ENCODE peak calls at places on chromosomes 7 and 10, in five cellular contexts. L is GM23338, V is astrocyte, I is IMR-90, F is OCI-LY7. X is an unnamed sample. For H4K20me1, the result is how much of the 10 kb centered on the place peaks cover.

GRCh38 chr10:74909665-74910064 is 83.3 kb downstream of the KAT6B start:
- DNase-seq in L (no peak), V (peak), I (peak), F (no peak), X (no peak)

GRCh38 chr7:136134503-136134902 is 157.3 kb upstream of the MTPN start:
- DNase-seq in L (peak), V (peak), I (peak), F (no peak), X (no peak)

GRCh38 chr7:150927954-150928340 is 50.2 kb downstream of the KCNH2 start:
- DNase-seq in L (no peak), V (no peak), I (peak), F (no peak), X (peak)

GRCh38 chr7:139734395-139734794 is 43.4 kb downstream of the HIPK2 start:
- DNase-seq in L (no peak), V (peak), I (peak), F (no peak), X (peak)

GRCh38 chr7:66082083-66082482 is 6.5 kb downstream of the ASL start:
- DNase-seq in L (no peak), V (no peak), I (no peak), F (no peak), X (no peak)

GRCh38 chr7:38070718-38071117 is 107.3 kb upstream of the STARD3NL start:
- DNase-seq in L (peak), V (peak), I (peak), F (no peak), X (no peak)

GRCh38 chr7:150901160-150902035 is 49.1 kb downstream of the AOC1 start:
- DNase-seq in L (peak), V (no peak), I (no peak), F (peak), X (no peak)

GRCh38 chr7:87885018-87885417 is 8.7 kb downstream of the DBF4 start:
- DNase-seq in L (no peak), V (no peak), I (no peak), F (no peak), X (no peak)

GRCh38 chr10:29860159-29860558 is 199.2 kb downstream of the JCAD start:
- DNase-seq in L (no peak), V (peak), I (peak), F (no peak), X (no peak)

GRCh38 chr7:107327986-107328569 is 141.8 kb upstream of the GPR22 start:
- DNase-seq in L (no peak), V (peak), I (peak), F (no peak), X (no peak)

GRCh38 chr7:101934618-101935017 is 117.2 kb downstream of the CUX1 start:
- DNase-seq in L (no peak), V (no peak), I (no peak), F (no peak), X (no peak)

GRCh38 chr7:101933028-101933427 is 115.6 kb downstream of the CUX1 start:
- DNase-seq in L (no peak), V (no peak), I (no peak), F (no peak), X (no peak)

GRCh38 chr7:101935521-101936141 is 118.2 kb downstream of the CUX1 start:
- DNase-seq in L (no peak), V (no peak), I (no peak), F (peak), X (peak)

GRCh38 chr7:101932053-101932452 is 114.6 kb downstream of the CUX1 start:
- DNase-seq in L (no peak), V (no peak), I (no peak), F (peak), X (no peak)

DNA sequence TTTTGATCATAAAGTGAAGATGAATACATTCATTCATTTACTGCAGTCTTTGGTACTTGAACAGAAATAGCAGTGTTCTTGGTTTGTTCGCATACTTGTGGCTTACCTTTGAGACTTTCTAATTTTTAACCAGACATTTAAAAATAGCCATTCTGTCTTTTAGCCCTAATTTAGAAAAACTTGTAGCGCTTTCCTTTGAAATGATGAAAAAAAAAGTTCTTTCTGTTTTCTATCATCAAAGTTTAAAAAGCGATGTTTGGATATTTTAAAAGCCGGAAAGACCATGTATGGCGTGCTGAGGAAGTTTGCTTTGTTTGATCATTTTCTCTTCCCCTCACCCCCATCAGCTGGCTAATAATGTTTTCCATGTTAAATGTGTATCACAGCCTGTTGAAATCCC is 116.3 kb downstream of the CUX1 start:
- DNase-seq in L (no peak), V (peak), I (no peak), F (peak), X (no peak)
- H4K20me1 ChIP-seq in L (under half), V (under half), I (under half), F (under half), X (under half)

GRCh38 chr7:47375590-47375989 is 206.3 kb downstream of the TNS3 start:
- DNase-seq in L (no peak), V (peak), I (peak), F (no peak), X (peak)
- H4K20me1 ChIP-seq in L (under half), V (half or more), I (half or more), F (under half), X (half or more)

GRCh38 chr7:131090866-131091692 is 236.6 kb upstream of the MKLN1 start:
- DNase-seq in L (peak), V (no peak), I (no peak), F (no peak), X (no peak)
- H4K20me1 ChIP-seq in L (under half), V (under half), I (half or more), F (under half), X (under half)

DNA sequence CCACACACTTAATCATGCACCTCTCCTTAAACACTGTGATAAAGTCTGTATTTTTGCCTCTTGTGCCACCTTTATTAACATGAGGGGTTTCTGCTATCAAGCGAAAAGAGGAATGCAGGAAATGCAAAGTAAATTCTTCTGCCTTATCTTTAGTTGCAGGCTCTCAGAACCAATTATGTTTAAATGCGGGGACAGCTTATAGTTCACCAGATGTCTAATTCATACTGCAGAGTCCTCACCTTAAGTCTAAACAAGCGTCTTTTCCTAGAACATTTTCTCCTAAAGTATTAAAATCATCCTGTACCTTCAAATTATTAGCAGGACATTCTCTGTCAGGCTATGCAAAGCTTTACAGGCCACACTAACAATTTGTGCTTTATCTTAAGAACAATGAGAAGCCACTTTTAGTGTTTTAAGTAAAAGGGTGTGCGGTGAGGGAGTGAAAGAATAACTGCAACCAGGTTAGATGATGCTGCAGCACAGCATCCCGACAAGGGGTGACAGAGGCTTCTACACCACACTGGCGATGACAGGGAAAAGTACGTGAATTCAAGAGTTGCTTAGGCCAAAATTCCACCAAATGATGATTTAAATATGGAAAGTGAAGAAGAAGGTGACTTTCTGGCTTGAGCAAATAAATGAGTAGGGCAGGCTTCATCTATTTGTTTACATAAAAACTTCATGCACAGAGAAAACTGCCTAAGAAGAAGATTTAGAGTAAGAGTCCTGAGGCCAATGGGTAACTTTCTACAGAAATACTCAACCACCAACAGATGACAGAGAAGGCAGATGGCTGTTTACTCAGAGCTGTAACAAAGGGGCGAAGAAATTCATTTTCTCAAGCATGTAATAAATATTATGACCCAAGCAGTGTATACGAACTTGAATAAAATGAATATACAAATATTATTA is 36.0 kb downstream of the EZH2 start:
- DNase-seq in L (peak), V (no peak), I (no peak), F (no peak), X (no peak)
- H4K20me1 ChIP-seq in L (under half), V (under half), I (under half), F (half or more), X (under half)

GRCh38 chr7:105206985-105207384 is 181.7 kb downstream of the SRPK2 start:
- DNase-seq in L (no peak), V (no peak), I (no peak), F (no peak), X (no peak)

GRCh38 chr7:105210721-105211205 is 178.0 kb downstream of the SRPK2 start:
- DNase-seq in L (peak), V (peak), I (no peak), F (peak), X (no peak)

GRCh38 chr7:105212236-105212635 is 176.5 kb downstream of the SRPK2 start:
- DNase-seq in L (no peak), V (no peak), I (no peak), F (no peak), X (no peak)

GRCh38 chr7:105209433-105209832 is 179.3 kb downstream of the SRPK2 start:
- DNase-seq in L (no peak), V (no peak), I (no peak), F (no peak), X (no peak)

DNA sequence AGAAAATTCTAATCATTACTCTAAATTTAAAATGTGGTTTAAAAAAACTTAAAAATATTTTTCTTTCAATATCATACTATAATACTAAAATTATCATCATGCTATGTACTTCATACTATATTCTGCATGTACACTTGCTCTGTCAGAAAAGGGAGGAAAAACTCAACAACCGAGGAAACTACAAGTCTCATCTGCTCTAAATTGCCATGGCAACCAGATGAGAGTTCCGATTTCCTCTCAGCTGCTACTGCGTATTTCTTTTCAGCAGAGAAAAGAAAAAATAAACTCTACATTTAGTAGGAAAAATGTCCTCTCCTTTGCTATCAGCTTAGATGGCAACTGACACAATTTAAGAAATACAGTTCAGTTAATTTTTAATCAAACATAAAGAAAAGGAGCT is 178.9 kb downstream of the SRPK2 start:
- DNase-seq in L (no peak), V (no peak), I (peak), F (no peak), X (no peak)
- H4K20me1 ChIP-seq in L (under half), V (half or more), I (half or more), F (under half), X (under half)

GRCh38 chr7:110291430-110291829 is 799.5 kb upstream of the LRRN3 start:
- DNase-seq in L (no peak), V (no peak), I (no peak), F (no peak), X (no peak)
- H4K20me1 ChIP-seq in L (under half), V (under half), I (under half), F (under half), X (under half)

GRCh38 chr10:48357631-48358030 is 51.2 kb downstream of the MAPK8 start:
- DNase-seq in L (no peak), V (no peak), I (no peak), F (no peak), X (no peak)
- H4K20me1 ChIP-seq in L (under half), V (half or more), I (under half), F (under half), X (under half)